ENCODE peak calls at places on chromosome 3, in five cellular contexts. One of them, this sample, is unnamed.

GRCh38 chr3:144502398-144502797 is 530.8 kb downstream of the DIPK2A start:
- DNase-seq in choroid plexus epithelial cell: no peak
- DNase-seq in neural crest cell: no peak
- DNase-seq in iris pigment epithelial cell: no peak
- DNase-seq in naive thymus-derived CD4-positive, alpha-beta T cell: no peak
- DNase-seq in this sample: no peak

GRCh38 chr3:86794336-86795065 is 196.4 kb downstream of the VGLL3 start:
- DNase-seq in naive thymus-derived CD4-positive, alpha-beta T cell: no peak
- DNase-seq in neural crest cell: no peak
- DNase-seq in choroid plexus epithelial cell: peak; percentile 61
- DNase-seq in iris pigment epithelial cell: peak; percentile 35
- DNase-seq in this sample: no peak

GRCh38 chr3:42098171-42098570 is 7.0 kb downstream of the TRAK1 start:
- DNase-seq in naive thymus-derived CD4-positive, alpha-beta T cell: no peak
- DNase-seq in neural crest cell: no peak
- DNase-seq in choroid plexus epithelial cell: no peak
- DNase-seq in iris pigment epithelial cell: no peak
- DNase-seq in this sample: no peak

GRCh38 chr3:112765531-112765930 is 81.1 kb downstream of the CD200R1L start:
- DNase-seq in neural crest cell: no peak
- DNase-seq in choroid plexus epithelial cell: no peak
- DNase-seq in iris pigment epithelial cell: no peak
- DNase-seq in naive thymus-derived CD4-positive, alpha-beta T cell: no peak
- DNase-seq in this sample: no peak

GRCh38 chr3:115165266-115165665 is 18.2 kb upstream of the ZBTB20 start:
- DNase-seq in naive thymus-derived CD4-positive, alpha-beta T cell: peak; percentile 57
- DNase-seq in iris pigment epithelial cell: no peak
- DNase-seq in neural crest cell: no peak
- DNase-seq in choroid plexus epithelial cell: no peak
- DNase-seq in this sample: no peak

GRCh38 chr3:38651153-38651789 is 1.8 kb upstream of the SCN5A start:
- DNase-seq in iris pigment epithelial cell: peak; percentile 59
- DNase-seq in neural crest cell: peak; percentile 61
- DNase-seq in naive thymus-derived CD4-positive, alpha-beta T cell: peak; percentile 66
- DNase-seq in choroid plexus epithelial cell: peak; percentile 72
- DNase-seq in this sample: peak; percentile 74

GRCh38 chr3:196868297-196868661 is 559 bp downstream of the SENP5 start:
- DNase-seq in iris pigment epithelial cell: peak; percentile 30
- DNase-seq in neural crest cell: peak; percentile 20
- DNase-seq in naive thymus-derived CD4-positive, alpha-beta T cell: no peak
- DNase-seq in choroid plexus epithelial cell: peak; percentile 30
- DNase-seq in this sample: peak; percentile 17

GRCh38 chr3:169363318-169363717 is 300.2 kb downstream of the MECOM start:
- DNase-seq in choroid plexus epithelial cell: no peak
- DNase-seq in iris pigment epithelial cell: no peak
- DNase-seq in neural crest cell: no peak
- DNase-seq in naive thymus-derived CD4-positive, alpha-beta T cell: no peak
- DNase-seq in this sample: peak; percentile 9

GRCh38 chr3:127488740-127489139 is 101.8 kb downstream of the TPRA1 start:
- DNase-seq in naive thymus-derived CD4-positive, alpha-beta T cell: no peak
- DNase-seq in choroid plexus epithelial cell: no peak
- DNase-seq in neural crest cell: no peak
- DNase-seq in iris pigment epithelial cell: no peak
- DNase-seq in this sample: no peak

GRCh38 chr3:185455860-185456259 is 43.0 kb downstream of the TMEM41A start:
- DNase-seq in naive thymus-derived CD4-positive, alpha-beta T cell: no peak
- DNase-seq in choroid plexus epithelial cell: peak; percentile 5
- DNase-seq in neural crest cell: no peak
- DNase-seq in iris pigment epithelial cell: no peak
- DNase-seq in this sample: no peak

GRCh38 chr3:2856062-2856792 is 253.9 kb downstream of the IL5RA start:
- DNase-seq in iris pigment epithelial cell: no peak
- DNase-seq in neural crest cell: no peak
- DNase-seq in choroid plexus epithelial cell: no peak
- DNase-seq in naive thymus-derived CD4-positive, alpha-beta T cell: no peak
- DNase-seq in this sample: no peak

GRCh38 chr3:41216993-41217392 is 17.7 kb downstream of the CTNNB1 start:
- DNase-seq in choroid plexus epithelial cell: no peak
- DNase-seq in naive thymus-derived CD4-positive, alpha-beta T cell: no peak
- DNase-seq in neural crest cell: no peak
- DNase-seq in iris pigment epithelial cell: no peak
- DNase-seq in this sample: no peak

GRCh38 chr3:100023150-100023549 is 91.2 kb downstream of the FILIP1L start:
- DNase-seq in iris pigment epithelial cell: peak; percentile 29
- DNase-seq in neural crest cell: no peak
- DNase-seq in choroid plexus epithelial cell: no peak
- DNase-seq in naive thymus-derived CD4-positive, alpha-beta T cell: no peak
- DNase-seq in this sample: no peak

GRCh38 chr3:165193392-165194268 is 2.6 kb downstream of the SLITRK3 start:
- DNase-seq in choroid plexus epithelial cell: peak; percentile 2
- DNase-seq in neural crest cell: peak; percentile 2
- DNase-seq in naive thymus-derived CD4-positive, alpha-beta T cell: no peak
- DNase-seq in iris pigment epithelial cell: no peak
- DNase-seq in this sample: no peak

GRCh38 chr3:195081242-195081963 is 189.6 kb downstream of the XXYLT1 start:
- DNase-seq in iris pigment epithelial cell: peak; percentile 67
- DNase-seq in choroid plexus epithelial cell: peak; percentile 76
- DNase-seq in neural crest cell: no peak
- DNase-seq in naive thymus-derived CD4-positive, alpha-beta T cell: no peak
- DNase-seq in this sample: no peak

GRCh38 chr3:25002052-25002451 is 426.0 kb upstream of the RARB start:
- DNase-seq in naive thymus-derived CD4-positive, alpha-beta T cell: no peak
- DNase-seq in choroid plexus epithelial cell: no peak
- DNase-seq in neural crest cell: no peak
- DNase-seq in iris pigment epithelial cell: no peak
- DNase-seq in this sample: no peak

GRCh38 chr3:170425491-170426239 is 7.0 kb downstream of the CLDN11 start:
- DNase-seq in choroid plexus epithelial cell: no peak
- DNase-seq in naive thymus-derived CD4-positive, alpha-beta T cell: no peak
- DNase-seq in iris pigment epithelial cell: no peak
- DNase-seq in neural crest cell: peak; percentile 50
- DNase-seq in this sample: no peak

This sample was measured in transverse colon.